ENCODE peak calls at places on chromosome 2, in five cellular contexts. T is NCI-H446, I is bronchial epithelial cell, Q is WTC11, U is heart right ventricle. X is an unnamed sample.

GRCh38 chr2:61244694-61245093 is 82.7 kb downstream of the C2orf74 start:
- DNase-seq in T (no peak), I (no peak), Q (no peak), U (no peak), X (no peak)

GRCh38 chr2:86017901-86018896 is 87.5 kb downstream of the POLR1A start:
- DNase-seq in T (no peak), I (peak; percentile 33), Q (no peak), U (peak; percentile 52), X (peak; percentile 84)

GRCh38 chr2:70826696-70827330 is 6.4 kb upstream of the CLEC4F start:
- DNase-seq in T (no peak), I (no peak), Q (no peak), U (no peak), X (no peak)

GRCh38 chr2:214410918-214411554 is at the start of gene VWC2L:
- DNase-seq in T (peak; percentile 48), I (peak; percentile 71), Q (peak; percentile 91), U (peak; percentile 72), X (no peak)

GRCh38 chr2:26008851-26009566 is 24.9 kb upstream of the RAB10 start:
- DNase-seq in T (no peak), I (peak; percentile 100), Q (no peak), U (no peak), X (no peak)

GRCh38 chr2:70942900-70943871 is 7.5 kb downstream of the ATP6V1B1 start:
- DNase-seq in T (no peak), I (no peak), Q (no peak), U (no peak), X (no peak)

GRCh38 chr2:38700113-38700780 is 34.3 kb downstream of the GALM start:
- DNase-seq in T (no peak), I (no peak), Q (no peak), U (no peak), X (no peak)

GRCh38 chr2:66515743-66516142 is 80.8 kb downstream of the MEIS1 start:
- DNase-seq in T (no peak), I (peak; percentile 76), Q (no peak), U (no peak), X (no peak)

GRCh38 chr2:222819722-222820333 is 41.0 kb upstream of the ACSL3 start:
- DNase-seq in T (no peak), I (peak; percentile 54), Q (no peak), U (no peak), X (no peak)

GRCh38 chr2:218880749-218881594 is at the start of gene WNT10A:
- DNase-seq in T (no peak), I (no peak), Q (no peak), U (no peak), X (no peak)

GRCh38 chr2:151891566-151892194 is 63.5 kb upstream of the ARL5A start:
- DNase-seq in T (no peak), I (no peak), Q (peak; percentile 18), U (no peak), X (peak; percentile 72)

GRCh38 chr2:218963597-218963996 is 4.1 kb downstream of the CDK5R2 start:
- DNase-seq in T (no peak), I (peak; percentile 47), Q (no peak), U (no peak), X (no peak)

GRCh38 chr2:157307021-157307420 is 18.6 kb downstream of the ERMN start:
- DNase-seq in T (no peak), I (no peak), Q (no peak), U (no peak), X (no peak)

GRCh38 chr2:287471-287885 is 413 bp downstream of the ALKAL2 start:
- DNase-seq in T (no peak), I (no peak), Q (peak; percentile 39), U (peak; percentile 16), X (no peak)

GRCh38 chr2:134252092-134252775 is 1.6 kb upstream of the MGAT5 start:
- DNase-seq in T (no peak), I (peak; percentile 13), Q (no peak), U (no peak), X (no peak)

GRCh38 chr2:122391726-122392125 is 636.3 kb downstream of the TSN start:
- DNase-seq in T (no peak), I (peak; percentile 18), Q (no peak), U (no peak), X (no peak)

GRCh38 chr2:15643791-15644588 is 52.3 kb downstream of the DDX1 start:
- DNase-seq in T (no peak), I (peak; percentile 90), Q (no peak), U (no peak), X (no peak)

GRCh38 chr2:151729837-151730236 is 4.4 kb downstream of the NEB start:
- DNase-seq in T (no peak), I (no peak), Q (no peak), U (no peak), X (no peak)

GRCh38 chr2:183204397-183204796 is 80.2 kb downstream of the NUP35 start:
- DNase-seq in T (no peak), I (no peak), Q (no peak), U (no peak), X (no peak)

GRCh38 chr2:47016172-47016913 is 100.7 kb upstream of the MCFD2 start:
- DNase-seq in T (peak; percentile 21), I (peak; percentile 81), Q (peak; percentile 39), U (no peak), X (peak; percentile 70)

GRCh38 chr2:63614983-63615945 is 26.5 kb downstream of the MDH1 start:
- DNase-seq in T (no peak), I (peak; percentile 79), Q (peak; percentile 59), U (no peak), X (no peak)

GRCh38 chr2:42999391-42999811 is 207.0 kb upstream of the HAAO start:
- DNase-seq in T (no peak), I (peak; percentile 64), Q (no peak), U (no peak), X (no peak)

GRCh38 chr2:43576983-43577892 is 18.6 kb downstream of the THADA start:
- DNase-seq in T (peak; percentile 18), I (peak; percentile 66), Q (no peak), U (no peak), X (peak; percentile 30)

GRCh38 chr2:118841828-118842461 is 5.5 kb downstream of the EN1 start:
- DNase-seq in T (no peak), I (no peak), Q (no peak), U (no peak), X (no peak)

GRCh38 chr2:9538000-9538507 is 17.6 kb downstream of the ADAM17 start:
- DNase-seq in T (no peak), I (no peak), Q (no peak), U (no peak), X (no peak)

GRCh38 chr2:18855027-18855426 is 265.7 kb upstream of the NT5C1B start:
- DNase-seq in T (no peak), I (peak; percentile 22), Q (no peak), U (no peak), X (no peak)

GRCh38 chr2:65024149-65024829 is 31.9 kb upstream of the CEP68 start:
- DNase-seq in T (no peak), I (peak; percentile 82), Q (no peak), U (no peak), X (no peak)

GRCh38 chr2:27016801-27017325 is 15.9 kb upstream of the TMEM214 start:
- DNase-seq in T (peak; percentile 65), I (peak; percentile 48), Q (peak; percentile 83), U (no peak), X (peak; percentile 72)

GRCh38 chr2:1512321-1513289 is 99.3 kb downstream of the TPO start:
- DNase-seq in T (no peak), I (no peak), Q (peak; percentile 8), U (no peak), X (no peak)

GRCh38 chr2:180677200-180677599 is 303.2 kb upstream of the UBE2E3 start:
- DNase-seq in T (no peak), I (peak; percentile 80), Q (no peak), U (no peak), X (no peak)

GRCh38 chr2:20348542-20348941 is 2.1 kb downstream of the PUM2 start:
- DNase-seq in T (no peak), I (no peak), Q (no peak), U (no peak), X (no peak)

GRCh38 chr2:74099835-74100234 is 47.9 kb downstream of the BOLA3 start:
- DNase-seq in T (no peak), I (no peak), Q (no peak), U (peak; percentile 57), X (peak; percentile 44)